ENCODE peak calls at places on chromosomes 16 and 17, in eight cellular contexts. W is cardiac muscle cell, T is suprapubic skin, Z is psoas muscle, I is HFF-Myc, P is H7, M is AG04450, L is pancreas. U is an unnamed sample.

GRCh38 chr16:85349413-85350145 is 237.3 kb upstream of the CIBAR2 start:
- DNase-seq in W (no peak), T (no peak), Z (no peak), I (no peak), P (no peak), M (no peak), L (no peak), U (no peak)

GRCh38 chr16:68062910-68063393 is 22.2 kb upstream of the NFATC3 start:
- DNase-seq in W (no peak), T (peak), Z (no peak), I (no peak), P (no peak), M (no peak), L (no peak), U (no peak)

GRCh38 chr16:54121539-54122295 is 164.9 kb downstream of the IRX3 start:
- DNase-seq in W (no peak), T (no peak), Z (no peak), I (no peak), P (no peak), M (no peak), L (no peak), U (no peak)

GRCh38 chr16:57589374-57589773 is 39.1 kb upstream of the ADGRG1 start:
- DNase-seq in W (no peak), T (no peak), Z (no peak), I (no peak), P (no peak), M (no peak), L (no peak), U (no peak)

GRCh38 chr17:45433136-45433535 is 466 bp upstream of the ARHGAP27 start:
- DNase-seq in W (no peak), T (no peak), Z (no peak), I (no peak), P (peak), M (no peak), L (peak), U (no peak)

GRCh38 chr17:80964231-80964856 is 27.3 kb upstream of the CHMP6 start:
- DNase-seq in W (no peak), T (no peak), Z (no peak), I (no peak), P (peak), M (no peak), L (no peak), U (no peak)

GRCh38 chr16:6047325-6047724 is 949.7 kb upstream of the EEF2KMT start:
- DNase-seq in W (no peak), T (no peak), Z (no peak), I (no peak), P (no peak), M (no peak), L (no peak), U (no peak)

GRCh38 chr17:8740486-8740885 is 4.2 kb downstream of the CCDC42 start:
- DNase-seq in W (no peak), T (no peak), Z (no peak), I (no peak), P (peak), M (no peak), L (no peak), U (no peak)

GRCh38 chr17:7356779-7357178 is 1.8 kb downstream of the TMEM95 start:
- DNase-seq in W (no peak), T (no peak), Z (no peak), I (no peak), P (peak), M (no peak), L (no peak), U (no peak)

GRCh38 chr16:72891291-72892227 is 156.4 kb downstream of the ZFHX3 start:
- DNase-seq in W (no peak), T (no peak), Z (no peak), I (no peak), P (no peak), M (no peak), L (no peak), U (no peak)

GRCh38 chr17:27244481-27245223 is 49.3 kb upstream of the WSB1 start:
- DNase-seq in W (peak), T (peak), Z (peak), I (peak), P (peak), M (peak), L (no peak), U (peak)

GRCh38 chr17:74215332-74215727 is 2.0 kb downstream of the TTYH2 start:
- DNase-seq in W (no peak), T (no peak), Z (peak), I (no peak), P (no peak), M (no peak), L (no peak), U (no peak)

GRCh38 chr16:17328971-17329370 is 141.8 kb downstream of the XYLT1 start:
- DNase-seq in W (peak), T (no peak), Z (no peak), I (peak), P (no peak), M (no peak), L (no peak), U (no peak)

GRCh38 chr16:85460252-85460982 is 152.7 kb upstream of the GSE1 start:
- DNase-seq in W (peak), T (no peak), Z (no peak), I (no peak), P (peak), M (no peak), L (no peak), U (no peak)

GRCh38 chr16:15898654-15899053 is 10.3 kb upstream of the CEP20 start:
- DNase-seq in W (no peak), T (no peak), Z (no peak), I (no peak), P (no peak), M (no peak), L (no peak), U (no peak)

GRCh38 chr17:16158721-16159120 is 56.6 kb downstream of the NCOR1 start:
- DNase-seq in W (peak), T (no peak), Z (no peak), I (no peak), P (no peak), M (no peak), L (no peak), U (no peak)

GRCh38 chr16:86566601-86566965 is at the start of gene FOXC2:
- DNase-seq in W (peak), T (peak), Z (peak), I (peak), P (peak), M (peak), L (peak), U (peak)

GRCh38 chr17:61007980-61008379 is 330.3 kb downstream of the BCAS3 start:
- DNase-seq in W (peak), T (no peak), Z (no peak), I (no peak), P (no peak), M (no peak), L (no peak), U (no peak)

GRCh38 chr16:59355704-59356103 is 621.6 kb upstream of the GOT2 start:
- DNase-seq in W (no peak), T (no peak), Z (no peak), I (no peak), P (peak), M (no peak), L (no peak), U (no peak)

GRCh38 chr17:80795737-80796136 is 195.9 kb upstream of the CHMP6 start:
- DNase-seq in W (peak), T (no peak), Z (peak), I (no peak), P (no peak), M (no peak), L (peak), U (no peak)

GRCh38 chr16:14284930-14285541 is 213.9 kb downstream of the MRTFB start:
- DNase-seq in W (peak), T (no peak), Z (no peak), I (no peak), P (peak), M (peak), L (no peak), U (peak)

GRCh38 chr16:86823125-86823524 is 244.8 kb downstream of the FOXL1 start:
- DNase-seq in W (no peak), T (no peak), Z (no peak), I (no peak), P (no peak), M (no peak), L (no peak), U (no peak)

GRCh38 chr16:1308036-1308976 is 1.1 kb upstream of the UBE2I start:
- DNase-seq in W (no peak), T (no peak), Z (no peak), I (no peak), P (no peak), M (no peak), L (no peak), U (no peak)

GRCh38 chr16:81544691-81545365 is 100.2 kb downstream of the CMIP start:
- DNase-seq in W (peak), T (no peak), Z (no peak), I (no peak), P (peak), M (no peak), L (no peak), U (peak)

GRCh38 chr16:86514656-86515376 is 4.5 kb downstream of the FOXF1 start:
- DNase-seq in W (no peak), T (no peak), Z (no peak), I (no peak), P (no peak), M (no peak), L (no peak), U (no peak)

GRCh38 chr16:1822801-1823200 is 3.8 kb downstream of the HAGH start:
- DNase-seq in W (no peak), T (no peak), Z (no peak), I (no peak), P (no peak), M (no peak), L (no peak), U (no peak)

GRCh38 chr16:19588661-19589060 is 33.2 kb downstream of the VPS35L start:
- DNase-seq in W (peak), T (no peak), Z (no peak), I (no peak), P (no peak), M (no peak), L (no peak), U (no peak)

GRCh38 chr16:57263585-57264351 is 18.7 kb downstream of the ARL2BP start:
- DNase-seq in W (no peak), T (peak), Z (no peak), I (no peak), P (peak), M (no peak), L (peak), U (no peak)

DNA sequence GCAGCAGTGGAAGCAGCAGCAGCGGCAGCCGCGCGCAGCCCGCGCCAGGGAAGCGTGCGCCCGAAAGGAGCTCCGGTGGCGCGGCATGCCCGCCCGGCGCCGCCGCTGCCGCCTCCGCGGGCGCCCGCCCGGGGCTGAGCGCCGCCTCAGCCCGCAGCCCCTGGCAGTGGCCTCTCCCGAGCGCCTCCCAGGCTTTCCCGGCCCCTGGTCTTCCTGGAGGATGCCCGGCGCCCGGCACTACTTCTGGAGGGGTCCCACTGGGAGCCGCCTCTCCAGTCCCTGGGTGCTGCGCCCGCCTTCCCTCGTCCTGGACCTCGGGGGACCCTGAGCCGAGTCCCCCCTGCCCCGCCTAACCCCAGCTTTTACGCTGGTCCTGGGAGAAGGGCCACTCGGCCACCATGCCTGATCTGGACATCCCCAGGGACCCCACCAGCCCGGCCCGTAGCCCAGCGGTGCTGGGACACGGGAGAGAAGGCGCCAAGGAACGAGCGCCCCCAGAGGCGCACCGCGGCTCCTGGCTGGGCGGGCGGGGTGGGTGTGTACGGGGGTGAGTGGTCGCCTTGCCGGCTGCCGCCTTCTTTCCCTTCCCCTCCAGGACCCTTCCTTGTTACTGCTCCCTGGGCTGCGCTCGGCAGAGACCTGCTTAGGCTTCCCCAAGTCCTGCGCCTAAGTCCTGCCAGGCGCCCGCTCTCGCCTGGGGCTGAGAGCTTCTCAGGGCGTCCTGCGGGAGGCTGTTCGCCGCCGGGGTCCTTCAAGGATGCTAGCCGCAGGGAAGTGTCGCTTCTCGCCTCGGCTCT is 713 bp downstream of the ASIC2 start:
- DNase-seq in W (peak), T (peak), Z (peak), I (no peak), P (peak), M (no peak), L (peak), U (peak)
- H3K4me3 ChIP-seq in W (peak), T (peak), Z (peak), I (no peak), P (peak), M (peak), L (no peak), U (peak)

DNA sequence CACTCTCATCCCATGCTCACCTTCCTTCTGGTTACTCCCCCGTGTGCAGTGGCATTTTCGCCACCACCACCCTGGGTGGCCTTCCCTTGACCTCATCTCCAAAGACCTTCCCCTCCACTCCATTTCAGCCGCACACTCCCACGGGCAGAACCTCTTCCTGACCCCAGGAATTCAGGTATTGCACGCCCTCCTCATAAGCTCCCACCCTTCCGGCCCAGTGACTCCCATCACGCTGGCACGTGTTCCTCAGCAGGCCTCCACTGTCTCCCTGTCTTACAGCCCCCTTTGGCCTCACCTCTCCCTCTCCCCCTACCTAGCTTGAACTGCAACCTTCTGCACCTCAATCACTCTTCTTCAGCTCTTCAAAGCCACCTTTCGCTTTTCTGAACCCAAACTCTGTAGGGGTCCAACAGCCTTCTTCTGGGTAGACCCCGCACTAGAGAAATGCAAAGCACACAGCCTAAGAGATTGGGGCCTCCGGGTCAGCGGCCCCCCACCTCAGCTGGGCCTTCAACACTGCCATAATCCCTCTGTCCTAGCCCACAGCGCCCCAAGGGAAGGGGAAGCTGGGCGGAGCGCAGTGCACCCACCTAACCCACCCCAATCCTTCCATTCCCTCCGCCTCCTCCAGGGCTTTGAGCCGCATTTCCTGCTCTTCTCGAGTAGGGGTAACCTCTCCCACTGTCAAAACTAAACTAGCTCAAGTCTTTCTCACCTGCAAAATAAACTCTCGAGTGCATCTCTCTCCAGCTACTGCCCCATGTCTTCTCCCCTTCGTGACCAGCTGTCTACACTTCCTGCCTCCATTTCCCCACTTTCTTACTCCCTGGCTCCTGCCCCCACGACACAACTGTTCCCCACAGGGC is 1.7 kb upstream of the TMEM97 start:
- DNase-seq in W (no peak), T (no peak), Z (no peak), I (no peak), P (peak), M (no peak), L (no peak), U (no peak)
- H3K4me3 ChIP-seq in W (no peak), T (no peak), Z (no peak), I (peak), P (no peak), M (no peak), L (no peak), U (peak)

GRCh38 chr16:3188925-3189825 is 1.2 kb downstream of the OR1F1 start:
- DNase-seq in W (peak), T (no peak), Z (no peak), I (no peak), P (peak), M (no peak), L (no peak), U (peak)
- H3K4me3 ChIP-seq in W (peak), T (peak), Z (peak), I (peak), P (peak), M (peak), L (no peak), U (peak)

GRCh38 chr16:3980311-3981111 is 100.0 kb upstream of the CREBBP start:
- DNase-seq in W (peak), T (no peak), Z (no peak), I (no peak), P (peak), M (no peak), L (no peak), U (peak)

GRCh38 chr16:3979518-3979917 is 99.0 kb upstream of the CREBBP start:
- DNase-seq in W (no peak), T (no peak), Z (no peak), I (no peak), P (peak), M (no peak), L (no peak), U (no peak)

GRCh38 chr16:3984111-3985060 is 103.9 kb upstream of the CREBBP start:
- DNase-seq in W (no peak), T (no peak), Z (no peak), I (no peak), P (no peak), M (no peak), L (no peak), U (no peak)

GRCh38 chr16:3983081-3983520 is 102.6 kb upstream of the CREBBP start:
- DNase-seq in W (peak), T (no peak), Z (peak), I (no peak), P (peak), M (no peak), L (peak), U (peak)

DNA sequence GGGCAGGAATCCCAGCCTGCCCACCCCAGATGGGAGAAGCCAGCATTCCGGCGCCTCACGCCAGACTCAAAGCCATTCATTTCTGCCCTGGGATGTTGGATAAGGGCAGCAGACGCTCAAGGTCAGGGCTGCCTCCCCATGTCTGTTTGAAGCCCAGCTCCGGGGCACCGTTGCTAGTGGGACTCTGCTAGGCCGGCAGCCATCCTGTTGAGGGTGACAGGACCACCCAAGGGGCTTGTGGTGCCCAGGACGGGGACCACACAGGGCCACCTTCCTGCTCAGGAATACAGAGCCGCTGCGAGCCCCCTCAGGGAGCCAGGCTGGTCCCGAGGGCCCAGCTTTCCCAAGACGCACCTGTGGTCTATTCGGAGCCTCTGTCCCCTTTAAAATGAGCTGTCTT is 101.7 kb upstream of the CREBBP start:
- DNase-seq in W (no peak), T (no peak), Z (no peak), I (no peak), P (no peak), M (no peak), L (no peak), U (no peak)
- H3K4me3 ChIP-seq in W (no peak), T (no peak), Z (no peak), I (no peak), P (no peak), M (no peak), L (no peak), U (no peak)

GRCh38 chr16:29663829-29664132 is 734 bp downstream of the SPN start:
- DNase-seq in W (no peak), T (no peak), Z (no peak), I (no peak), P (no peak), M (no peak), L (no peak), U (no peak)
- H3K4me3 ChIP-seq in W (no peak), T (peak), Z (no peak), I (no peak), P (no peak), M (no peak), L (no peak), U (no peak)

DNA sequence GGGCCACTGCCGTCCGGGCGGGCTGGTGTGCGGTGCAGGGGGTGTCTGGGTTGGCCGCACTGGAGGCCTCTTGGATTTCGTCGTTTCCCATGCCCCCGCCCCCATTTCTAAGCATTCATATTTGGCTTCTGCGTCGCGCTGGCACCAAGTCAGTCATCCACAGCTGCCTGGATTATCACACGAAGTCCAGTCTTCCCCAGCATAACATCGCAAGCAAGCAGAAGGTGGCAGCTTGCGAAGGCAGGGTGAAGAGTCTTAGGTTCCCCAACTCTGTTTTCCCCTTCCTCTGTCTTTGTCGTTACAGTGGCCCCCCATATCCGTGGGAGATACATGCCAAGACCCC is 43.5 kb downstream of the ELAC2 start:
- DNase-seq in W (peak), T (no peak), Z (no peak), I (no peak), P (no peak), M (no peak), L (no peak), U (no peak)
- H3K4me3 ChIP-seq in W (no peak), T (peak), Z (peak), I (no peak), P (peak), M (peak), L (no peak), U (no peak)